ENCODE peak calls at places on chromosome 2, in four cellular contexts. M is astrocyte of the spinal cord, J is tibial artery, Q is progenitor cell of endocrine pancreas. O is an unnamed sample.

GRCh38 chr2:66481100-66481549 is 46.2 kb downstream of the MEIS1 start:
- DNase-seq in Q (no peak), J (no peak), M (peak; percentile 67), O (no peak)

GRCh38 chr2:147449323-147450080 is 395.3 kb upstream of the ACVR2A start:
- DNase-seq in J (no peak), M (no peak), Q (no peak), O (no peak)

GRCh38 chr2:12287220-12287751 is 429.4 kb upstream of the TRIB2 start:
- DNase-seq in J (no peak), M (no peak), Q (no peak), O (no peak)

GRCh38 chr2:48738806-48739205 is 16.7 kb downstream of the LHCGR start:
- DNase-seq in Q (no peak), M (peak; percentile 56), J (no peak), O (no peak)

GRCh38 chr2:44077942-44078511 is 82.2 kb upstream of the LRPPRC start:
- DNase-seq in Q (no peak), J (no peak), M (no peak), O (no peak)

GRCh38 chr2:234881413-234882241 is 70.2 kb upstream of the SH3BP4 start:
- DNase-seq in M (peak; percentile 92), J (peak; percentile 80), Q (peak; percentile 16), O (no peak)

GRCh38 chr2:44168684-44169154 is at the start of gene PPM1B:
- DNase-seq in M (no peak), J (peak; percentile 99), Q (peak; percentile 99), O (peak; percentile 99)

GRCh38 chr2:121008978-121009377 is 273.3 kb downstream of the GLI2 start:
- DNase-seq in Q (no peak), M (no peak), J (no peak), O (no peak)

GRCh38 chr2:154963509-154963908 is 265.0 kb downstream of the KCNJ3 start:
- DNase-seq in M (no peak), Q (no peak), J (no peak), O (no peak)

GRCh38 chr2:69796199-69796598 is 33.3 kb upstream of the GMCL1 start:
- DNase-seq in M (no peak), Q (no peak), J (no peak), O (no peak)

GRCh38 chr2:240905176-240905781 is 857 bp upstream of the CROCC2 start:
- DNase-seq in M (no peak), J (no peak), Q (no peak), O (peak; percentile 66)

GRCh38 chr2:239561448-239562001 is 160.7 kb upstream of the HDAC4 start:
- DNase-seq in Q (no peak), J (peak; percentile 62), M (no peak), O (no peak)

GRCh38 chr2:169925968-169926367 is 98.7 kb downstream of the UBR3 start:
- DNase-seq in Q (no peak), J (no peak), M (no peak), O (no peak)

GRCh38 chr2:206160807-206161179 is 1.1 kb downstream of the EEF1B2 start:
- DNase-seq in Q (no peak), M (no peak), J (no peak), O (no peak)

GRCh38 chr2:29657674-29658073 is 263.7 kb downstream of the ALK start:
- DNase-seq in Q (no peak), J (no peak), M (no peak), O (no peak)

GRCh38 chr2:205461678-205462665 is 220.3 kb upstream of the NRP2 start:
- DNase-seq in M (no peak), J (no peak), Q (no peak), O (no peak)

GRCh38 chr2:241372376-241372992 is 16.4 kb downstream of the FARP2 start:
- DNase-seq in Q (no peak), J (no peak), M (no peak), O (no peak)

GRCh38 chr2:16041466-16041810 is 101.1 kb downstream of the MYCN start:
- DNase-seq in J (no peak), M (no peak), Q (no peak), O (no peak)

GRCh38 chr2:209790066-209790728 is 18.6 kb downstream of the UNC80 start:
- DNase-seq in J (no peak), M (no peak), Q (no peak), O (no peak)

GRCh38 chr2:171018522-171018921 is 89.5 kb downstream of the GORASP2 start:
- DNase-seq in J (no peak), M (no peak), Q (no peak), O (no peak)

GRCh38 chr2:9708683-9709538 is 78.1 kb upstream of the YWHAQ start:
- DNase-seq in J (no peak), Q (no peak), M (no peak), O (no peak)

GRCh38 chr2:24203029-24203786 is 28.4 kb downstream of the FAM228A start:
- DNase-seq in M (no peak), Q (no peak), J (no peak), O (no peak)

GRCh38 chr2:127588241-127588640 is 52.8 kb downstream of the MYO7B start:
- DNase-seq in J (peak; percentile 9), M (no peak), Q (no peak), O (peak; percentile 39)

GRCh38 chr2:238106698-238107524 is 6.8 kb downstream of the ESPNL start:
- DNase-seq in J (peak; percentile 18), M (no peak), Q (no peak), O (no peak)

GRCh38 chr2:43605851-43606250 is 10.0 kb upstream of the THADA start:
- DNase-seq in Q (no peak), J (no peak), M (no peak), O (no peak)

GRCh38 chr2:177056540-177056939 is 156.1 kb upstream of the HNRNPA3 start:
- DNase-seq in Q (no peak), M (no peak), J (no peak), O (no peak)

GRCh38 chr2:60518567-60518966 is 34.9 kb downstream of the BCL11A start:
- DNase-seq in M (no peak), Q (no peak), J (no peak), O (no peak)

GRCh38 chr2:66862871-66863650 is 428.1 kb downstream of the MEIS1 start:
- DNase-seq in M (peak; percentile 38), J (no peak), Q (no peak), O (no peak)

GRCh38 chr2:181675241-181675640 is 5.1 kb downstream of the NEUROD1 start:
- DNase-seq in Q (no peak), J (no peak), M (no peak), O (no peak)

GRCh38 chr2:156340377-156340776 is 7.9 kb upstream of the NR4A2 start:
- DNase-seq in Q (no peak), M (no peak), J (no peak), O (no peak)

GRCh38 chr2:63990072-63990471 is 29.2 kb downstream of the VPS54 start:
- DNase-seq in M (no peak), Q (no peak), J (no peak), O (no peak)

GRCh38 chr2:231172020-231172419 is 26.4 kb upstream of the ARMC9 start:
- DNase-seq in M (no peak), Q (no peak), J (no peak), O (no peak)

GRCh38 chr2:126527836-126528490 is 128.0 kb upstream of the GYPC start:
- DNase-seq in M (peak; percentile 38), Q (peak; percentile 28), J (peak; percentile 59), O (no peak)

GRCh38 chr2:85277416-85278158 is 50.2 kb downstream of the TGOLN2 start:
- DNase-seq in Q (no peak), M (peak; percentile 72), J (no peak), O (no peak)

GRCh38 chr2:222903234-222904220 is 42.7 kb downstream of the ACSL3 start:
- DNase-seq in J (peak; percentile 32), Q (no peak), M (peak; percentile 69), O (no peak)

GRCh38 chr2:47225061-47225783 is 70.1 kb upstream of the STPG4 start:
- DNase-seq in M (peak; percentile 86), Q (no peak), J (peak; percentile 24), O (no peak)

GRCh38 chr2:211367711-211368110 is 811.3 kb downstream of the CPS1 start:
- DNase-seq in M (peak; percentile 6), J (no peak), Q (no peak), O (no peak)

GRCh38 chr2:30692829-30693265 is 114.4 kb downstream of the CAPN13 start:
- DNase-seq in M (no peak), J (no peak), Q (no peak), O (no peak)
- TF ChIP-seq CTCF in M (no peak), J (no peak), Q (no peak), O (no peak)

GRCh38 chr2:224611938-224612337 is 26.8 kb upstream of the CUL3 start:
- DNase-seq in M (no peak), J (no peak), Q (no peak), O (no peak)
- TF ChIP-seq CTCF in M (peak; percentile 3), J (no peak), Q (no peak), O (no peak)

GRCh38 chr2:99086385-99086784 is 55.1 kb upstream of the C2orf15 start:
- DNase-seq in J (no peak), Q (no peak), M (no peak), O (no peak)

GRCh38 chr2:99081886-99082285 is 59.6 kb upstream of the C2orf15 start:
- DNase-seq in M (no peak), J (no peak), Q (no peak), O (no peak)

GRCh38 chr2:99088017-99088416 is 53.5 kb upstream of the C2orf15 start:
- DNase-seq in Q (no peak), M (no peak), J (no peak), O (no peak)

GRCh38 chr2:99084256-99084655 is 57.3 kb upstream of the C2orf15 start:
- DNase-seq in Q (no peak), M (no peak), J (no peak), O (no peak)

DNA sequence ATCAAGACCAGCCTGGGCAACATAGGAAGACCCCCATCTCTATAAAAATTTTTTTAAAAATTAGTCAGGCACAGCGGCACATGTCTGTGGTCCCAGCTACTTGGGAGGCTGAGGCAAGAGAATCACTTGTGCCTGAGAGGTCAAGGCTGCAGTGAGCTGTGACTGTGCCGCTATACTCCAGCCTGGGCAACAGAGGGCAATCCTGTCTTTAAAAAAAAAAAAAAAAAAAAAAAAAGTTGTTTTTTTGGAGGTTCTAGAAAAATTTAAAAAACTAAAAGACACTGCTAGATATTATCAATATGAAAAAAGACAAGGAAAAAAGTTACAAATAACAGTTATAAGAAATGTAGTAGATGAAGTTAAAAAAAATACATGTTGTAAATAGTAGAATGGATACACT is 56.1 kb upstream of the C2orf15 start:
- DNase-seq in J (no peak), Q (no peak), M (no peak), O (no peak)
- TF ChIP-seq CTCF in J (no peak), Q (peak; percentile 28), M (peak; percentile 44), O (peak; percentile 71)

GRCh38 chr2:36169843-36170242 is 185.7 kb upstream of the CRIM1 start:
- DNase-seq in M (no peak), J (no peak), Q (no peak), O (no peak)
- TF ChIP-seq CTCF in M (no peak), J (no peak), Q (no peak), O (no peak)

DNA sequence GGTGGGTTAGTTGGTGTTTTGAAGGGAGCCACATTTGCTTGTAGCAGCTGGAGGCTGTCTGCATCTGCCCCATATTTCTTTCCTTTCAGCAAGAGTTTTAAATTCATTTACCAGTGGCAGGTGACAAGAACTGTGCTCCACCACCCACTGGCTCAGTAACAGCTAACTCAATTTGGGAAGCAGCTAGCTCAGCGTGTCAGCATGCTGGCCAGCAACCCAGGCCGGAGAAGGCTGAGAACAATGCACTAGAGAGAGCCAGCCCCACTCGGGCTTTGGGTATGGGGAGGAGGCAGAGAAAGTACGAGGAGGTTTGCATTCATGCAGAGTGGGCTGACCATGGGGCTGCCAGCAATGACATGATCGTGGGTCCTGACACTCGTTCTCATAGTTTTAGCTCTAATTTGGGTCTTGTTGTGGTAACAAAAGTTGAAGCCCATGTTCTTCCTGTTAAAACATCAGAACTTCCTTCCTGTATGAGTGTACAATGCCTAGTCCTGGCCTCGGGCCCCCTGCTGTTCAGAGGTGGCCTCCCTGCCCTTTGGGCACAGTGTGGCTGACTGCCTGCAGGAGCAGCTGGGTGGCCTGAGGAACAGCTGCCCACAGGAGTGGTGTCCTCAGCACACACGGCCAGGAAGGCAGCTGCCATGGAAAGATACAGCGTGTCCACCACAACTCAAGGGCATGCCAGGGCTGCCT is 23.0 kb downstream of the CDC42EP3 start:
- DNase-seq in M (no peak), Q (no peak), J (peak; percentile 79), O (no peak)
- TF ChIP-seq CTCF in M (no peak), Q (no peak), J (no peak), O (no peak)